ENCODE peak calls at places on chromosomes 3 and 15, in nine cellular contexts. One of them, this sample, is unnamed.

GRCh38 chr15:61063875-61064320 is 165.2 kb downstream of the RORA start:
- DNase-seq in neural crest cell: no peak
- DNase-seq in CD4-positive, CD25-positive, alpha-beta regulatory T cell: no peak
- DNase-seq in IMR-90: no peak
- DNase-seq in activated CD4-positive, alpha-beta memory T cell treated with anti-CD3 and anti-CD28 coated beads, Interleukin-2, amount 10 ng/mL, durations not matched to agents 7 days and 5 days: no peak
- DNase-seq in RCC 7860: no peak
- DNase-seq in GM12865: no peak
- DNase-seq in amniotic stem cell: no peak
- DNase-seq in WERI-Rb-1: no peak
- DNase-seq in this sample: no peak

GRCh38 chr3:178258121-178258520 is 278.1 kb upstream of the KCNMB2 start:
- DNase-seq in WERI-Rb-1: no peak
- DNase-seq in GM12865: no peak
- DNase-seq in RCC 7860: no peak
- DNase-seq in IMR-90: no peak
- DNase-seq in neural crest cell: no peak
- DNase-seq in activated CD4-positive, alpha-beta memory T cell treated with anti-CD3 and anti-CD28 coated beads, Interleukin-2, amount 10 ng/mL, durations not matched to agents 7 days and 5 days: no peak
- DNase-seq in CD4-positive, CD25-positive, alpha-beta regulatory T cell: no peak
- DNase-seq in amniotic stem cell: no peak
- DNase-seq in this sample: no peak

GRCh38 chr3:111690242-111690641 is 95.1 kb upstream of the ZBED2 start:
- DNase-seq in activated CD4-positive, alpha-beta memory T cell treated with anti-CD3 and anti-CD28 coated beads, Interleukin-2, amount 10 ng/mL, durations not matched to agents 7 days and 5 days: peak
- DNase-seq in GM12865: peak
- DNase-seq in CD4-positive, CD25-positive, alpha-beta regulatory T cell: no peak
- DNase-seq in amniotic stem cell: no peak
- DNase-seq in RCC 7860: peak
- DNase-seq in WERI-Rb-1: no peak
- DNase-seq in IMR-90: peak
- DNase-seq in neural crest cell: no peak
- DNase-seq in this sample: no peak

GRCh38 chr3:64010199-64010598 is 13.1 kb downstream of the PSMD6 start:
- DNase-seq in GM12865: no peak
- DNase-seq in RCC 7860: no peak
- DNase-seq in IMR-90: no peak
- DNase-seq in neural crest cell: no peak
- DNase-seq in amniotic stem cell: no peak
- DNase-seq in WERI-Rb-1: no peak
- DNase-seq in CD4-positive, CD25-positive, alpha-beta regulatory T cell: no peak
- DNase-seq in activated CD4-positive, alpha-beta memory T cell treated with anti-CD3 and anti-CD28 coated beads, Interleukin-2, amount 10 ng/mL, durations not matched to agents 7 days and 5 days: no peak
- DNase-seq in this sample: no peak

GRCh38 chr15:76309561-76310330 is 1.5 kb downstream of the ETFA start:
- DNase-seq in RCC 7860: no peak
- DNase-seq in activated CD4-positive, alpha-beta memory T cell treated with anti-CD3 and anti-CD28 coated beads, Interleukin-2, amount 10 ng/mL, durations not matched to agents 7 days and 5 days: no peak
- DNase-seq in CD4-positive, CD25-positive, alpha-beta regulatory T cell: no peak
- DNase-seq in amniotic stem cell: no peak
- DNase-seq in GM12865: no peak
- DNase-seq in neural crest cell: no peak
- DNase-seq in IMR-90: no peak
- DNase-seq in WERI-Rb-1: no peak
- DNase-seq in this sample: no peak

GRCh38 chr3:64411101-64411500 is 185.8 kb upstream of the PRICKLE2 start:
- DNase-seq in IMR-90: no peak
- DNase-seq in WERI-Rb-1: no peak
- DNase-seq in RCC 7860: no peak
- DNase-seq in activated CD4-positive, alpha-beta memory T cell treated with anti-CD3 and anti-CD28 coated beads, Interleukin-2, amount 10 ng/mL, durations not matched to agents 7 days and 5 days: no peak
- DNase-seq in GM12865: no peak
- DNase-seq in amniotic stem cell: no peak
- DNase-seq in CD4-positive, CD25-positive, alpha-beta regulatory T cell: no peak
- DNase-seq in neural crest cell: no peak
- DNase-seq in this sample: no peak

GRCh38 chr15:50231761-50232160 is 33.8 kb downstream of the HDC start:
- DNase-seq in WERI-Rb-1: peak
- DNase-seq in activated CD4-positive, alpha-beta memory T cell treated with anti-CD3 and anti-CD28 coated beads, Interleukin-2, amount 10 ng/mL, durations not matched to agents 7 days and 5 days: no peak
- DNase-seq in CD4-positive, CD25-positive, alpha-beta regulatory T cell: no peak
- DNase-seq in RCC 7860: no peak
- DNase-seq in GM12865: no peak
- DNase-seq in neural crest cell: no peak
- DNase-seq in amniotic stem cell: no peak
- DNase-seq in IMR-90: no peak
- DNase-seq in this sample: no peak

GRCh38 chr3:4720316-4721075 is 227.3 kb downstream of the ITPR1 start:
- DNase-seq in WERI-Rb-1: peak
- DNase-seq in RCC 7860: peak
- DNase-seq in activated CD4-positive, alpha-beta memory T cell treated with anti-CD3 and anti-CD28 coated beads, Interleukin-2, amount 10 ng/mL, durations not matched to agents 7 days and 5 days: peak
- DNase-seq in neural crest cell: no peak
- DNase-seq in amniotic stem cell: no peak
- DNase-seq in CD4-positive, CD25-positive, alpha-beta regulatory T cell: no peak
- DNase-seq in IMR-90: peak
- DNase-seq in GM12865: peak
- DNase-seq in this sample: no peak

GRCh38 chr15:99371180-99372103 is 120.2 kb downstream of the LRRC28 start:
- DNase-seq in GM12865: peak
- DNase-seq in neural crest cell: no peak
- DNase-seq in CD4-positive, CD25-positive, alpha-beta regulatory T cell: no peak
- DNase-seq in IMR-90: peak
- DNase-seq in amniotic stem cell: no peak
- DNase-seq in WERI-Rb-1: no peak
- DNase-seq in activated CD4-positive, alpha-beta memory T cell treated with anti-CD3 and anti-CD28 coated beads, Interleukin-2, amount 10 ng/mL, durations not matched to agents 7 days and 5 days: no peak
- DNase-seq in RCC 7860: no peak
- DNase-seq in this sample: no peak

GRCh38 chr15:39554746-39555387 is 26.0 kb upstream of the THBS1 start:
- DNase-seq in CD4-positive, CD25-positive, alpha-beta regulatory T cell: no peak
- DNase-seq in amniotic stem cell: no peak
- DNase-seq in activated CD4-positive, alpha-beta memory T cell treated with anti-CD3 and anti-CD28 coated beads, Interleukin-2, amount 10 ng/mL, durations not matched to agents 7 days and 5 days: no peak
- DNase-seq in IMR-90: no peak
- DNase-seq in neural crest cell: no peak
- DNase-seq in WERI-Rb-1: no peak
- DNase-seq in GM12865: peak
- DNase-seq in RCC 7860: no peak
- DNase-seq in this sample: no peak

GRCh38 chr3:158492685-158493084 is 78.3 kb upstream of the MLF1 start:
- DNase-seq in RCC 7860: no peak
- DNase-seq in neural crest cell: no peak
- DNase-seq in amniotic stem cell: no peak
- DNase-seq in activated CD4-positive, alpha-beta memory T cell treated with anti-CD3 and anti-CD28 coated beads, Interleukin-2, amount 10 ng/mL, durations not matched to agents 7 days and 5 days: no peak
- DNase-seq in WERI-Rb-1: peak
- DNase-seq in GM12865: no peak
- DNase-seq in CD4-positive, CD25-positive, alpha-beta regulatory T cell: no peak
- DNase-seq in IMR-90: no peak
- DNase-seq in this sample: no peak

GRCh38 chr3:149527531-149528343 is 53.2 kb downstream of the TM4SF4 start:
- DNase-seq in activated CD4-positive, alpha-beta memory T cell treated with anti-CD3 and anti-CD28 coated beads, Interleukin-2, amount 10 ng/mL, durations not matched to agents 7 days and 5 days: no peak
- DNase-seq in IMR-90: peak
- DNase-seq in RCC 7860: no peak
- DNase-seq in CD4-positive, CD25-positive, alpha-beta regulatory T cell: no peak
- DNase-seq in WERI-Rb-1: no peak
- DNase-seq in GM12865: no peak
- DNase-seq in neural crest cell: no peak
- DNase-seq in amniotic stem cell: no peak
- DNase-seq in this sample: no peak

GRCh38 chr3:183330881-183331280 is 77.8 kb downstream of the B3GNT5 start:
- DNase-seq in amniotic stem cell: no peak
- DNase-seq in neural crest cell: no peak
- DNase-seq in WERI-Rb-1: no peak
- DNase-seq in CD4-positive, CD25-positive, alpha-beta regulatory T cell: no peak
- DNase-seq in GM12865: no peak
- DNase-seq in IMR-90: no peak
- DNase-seq in activated CD4-positive, alpha-beta memory T cell treated with anti-CD3 and anti-CD28 coated beads, Interleukin-2, amount 10 ng/mL, durations not matched to agents 7 days and 5 days: no peak
- DNase-seq in RCC 7860: no peak
- DNase-seq in this sample: no peak

GRCh38 chr3:123479891-123480290 is 31.0 kb upstream of the ADCY5 start:
- DNase-seq in RCC 7860: no peak
- DNase-seq in activated CD4-positive, alpha-beta memory T cell treated with anti-CD3 and anti-CD28 coated beads, Interleukin-2, amount 10 ng/mL, durations not matched to agents 7 days and 5 days: no peak
- DNase-seq in IMR-90: no peak
- DNase-seq in neural crest cell: no peak
- DNase-seq in GM12865: no peak
- DNase-seq in CD4-positive, CD25-positive, alpha-beta regulatory T cell: no peak
- DNase-seq in amniotic stem cell: no peak
- DNase-seq in WERI-Rb-1: no peak
- DNase-seq in this sample: no peak

GRCh38 chr3:186021673-186022362 is 84.0 kb upstream of the TRA2B start:
- DNase-seq in RCC 7860: peak
- DNase-seq in GM12865: no peak
- DNase-seq in WERI-Rb-1: no peak
- DNase-seq in activated CD4-positive, alpha-beta memory T cell treated with anti-CD3 and anti-CD28 coated beads, Interleukin-2, amount 10 ng/mL, durations not matched to agents 7 days and 5 days: no peak
- DNase-seq in amniotic stem cell: peak
- DNase-seq in CD4-positive, CD25-positive, alpha-beta regulatory T cell: no peak
- DNase-seq in IMR-90: peak
- DNase-seq in neural crest cell: no peak
- DNase-seq in this sample: no peak

GRCh38 chr3:20099020-20099539 is 58.8 kb downstream of the KAT2B start:
- DNase-seq in WERI-Rb-1: no peak
- DNase-seq in CD4-positive, CD25-positive, alpha-beta regulatory T cell: no peak
- DNase-seq in amniotic stem cell: no peak
- DNase-seq in activated CD4-positive, alpha-beta memory T cell treated with anti-CD3 and anti-CD28 coated beads, Interleukin-2, amount 10 ng/mL, durations not matched to agents 7 days and 5 days: no peak
- DNase-seq in GM12865: no peak
- DNase-seq in RCC 7860: no peak
- DNase-seq in IMR-90: no peak
- DNase-seq in neural crest cell: no peak
- DNase-seq in this sample: no peak

GRCh38 chr3:50210510-50211367 is 5.7 kb downstream of the SLC38A3 start:
- DNase-seq in activated CD4-positive, alpha-beta memory T cell treated with anti-CD3 and anti-CD28 coated beads, Interleukin-2, amount 10 ng/mL, durations not matched to agents 7 days and 5 days: no peak
- DNase-seq in neural crest cell: no peak
- DNase-seq in GM12865: no peak
- DNase-seq in WERI-Rb-1: peak
- DNase-seq in IMR-90: no peak
- DNase-seq in CD4-positive, CD25-positive, alpha-beta regulatory T cell: no peak
- DNase-seq in RCC 7860: no peak
- DNase-seq in amniotic stem cell: no peak
- DNase-seq in this sample: no peak

GRCh38 chr3:38655708-38656300 is 6.3 kb upstream of the SCN5A start:
- DNase-seq in CD4-positive, CD25-positive, alpha-beta regulatory T cell: no peak
- DNase-seq in activated CD4-positive, alpha-beta memory T cell treated with anti-CD3 and anti-CD28 coated beads, Interleukin-2, amount 10 ng/mL, durations not matched to agents 7 days and 5 days: no peak
- DNase-seq in RCC 7860: peak
- DNase-seq in neural crest cell: peak
- DNase-seq in IMR-90: peak
- DNase-seq in amniotic stem cell: no peak
- DNase-seq in GM12865: peak
- DNase-seq in WERI-Rb-1: peak
- DNase-seq in this sample: no peak

GRCh38 chr3:118548434-118548833 is 486.2 kb downstream of the IGSF11 start:
- DNase-seq in amniotic stem cell: no peak
- DNase-seq in CD4-positive, CD25-positive, alpha-beta regulatory T cell: no peak
- DNase-seq in WERI-Rb-1: no peak
- DNase-seq in IMR-90: no peak
- DNase-seq in neural crest cell: no peak
- DNase-seq in GM12865: no peak
- DNase-seq in RCC 7860: no peak
- DNase-seq in activated CD4-positive, alpha-beta memory T cell treated with anti-CD3 and anti-CD28 coated beads, Interleukin-2, amount 10 ng/mL, durations not matched to agents 7 days and 5 days: no peak
- DNase-seq in this sample: no peak

GRCh38 chr15:34241376-34242350 is 16.8 kb downstream of the EMC4 start:
- DNase-seq in GM12865: peak
- DNase-seq in WERI-Rb-1: peak
- DNase-seq in RCC 7860: no peak
- DNase-seq in IMR-90: peak
- DNase-seq in neural crest cell: no peak
- DNase-seq in CD4-positive, CD25-positive, alpha-beta regulatory T cell: peak
- DNase-seq in amniotic stem cell: no peak
- DNase-seq in activated CD4-positive, alpha-beta memory T cell treated with anti-CD3 and anti-CD28 coated beads, Interleukin-2, amount 10 ng/mL, durations not matched to agents 7 days and 5 days: peak
- DNase-seq in this sample: peak

GRCh38 chr15:94029495-94029894 is 201.9 kb upstream of the MCTP2 start:
- DNase-seq in activated CD4-positive, alpha-beta memory T cell treated with anti-CD3 and anti-CD28 coated beads, Interleukin-2, amount 10 ng/mL, durations not matched to agents 7 days and 5 days: no peak
- DNase-seq in GM12865: no peak
- DNase-seq in CD4-positive, CD25-positive, alpha-beta regulatory T cell: no peak
- DNase-seq in RCC 7860: no peak
- DNase-seq in IMR-90: peak
- DNase-seq in amniotic stem cell: no peak
- DNase-seq in neural crest cell: no peak
- DNase-seq in WERI-Rb-1: no peak
- DNase-seq in this sample: no peak